ENCODE peak calls at places on chromosomes 13 and 19, in ten cellular contexts. X is CD4-positive, alpha-beta memory T cell; J is heart left ventricle; G is adrenal gland; K is tibial artery; S is stomach; I is CD4-positive, CD25-positive, alpha-beta regulatory T cell; L is heart right ventricle; B is DND-41; A is lower lobe of right lung. M is an unnamed sample. For H3K4me1 and H3K36me3, the result is how much of the 10 kb centered on the place peaks cover.

GRCh38 chr13:99955747-99956472 is 15.7 kb downstream of the ZIC5 start:
- DNase-seq in X (peak), J (no peak), G (no peak), K (no peak), S (no peak), I (no peak), L (no peak), B (no peak), A (no peak), M (no peak)

GRCh38 chr13:93562676-93563075 is 336.1 kb downstream of the GPC6 start:
- DNase-seq in X (no peak), J (no peak), G (no peak), K (no peak), S (no peak), I (no peak), L (no peak), B (no peak), A (no peak), M (no peak)

GRCh38 chr19:30696514-30696913 is 324.3 kb downstream of the ZNF536 start:
- DNase-seq in X (no peak), J (no peak), G (no peak), K (no peak), S (no peak), I (peak), L (no peak), B (peak), A (no peak), M (peak)

GRCh38 chr13:30829145-30829544 is 76.9 kb upstream of the MEDAG start:
- DNase-seq in X (no peak), J (no peak), G (no peak), K (no peak), S (no peak), I (no peak), L (no peak), B (no peak), A (no peak), M (no peak)

GRCh38 chr13:43200307-43200706 is 176.9 kb downstream of the DNAJC15 start:
- DNase-seq in X (no peak), J (no peak), G (no peak), K (no peak), S (no peak), I (no peak), L (no peak), B (no peak), A (no peak), M (no peak)

GRCh38 chr13:102580552-102581169 is 16.1 kb upstream of the TPP2 start:
- DNase-seq in X (peak), J (no peak), G (no peak), K (no peak), S (no peak), I (peak), L (no peak), B (peak), A (no peak), M (peak)

GRCh38 chr13:73177017-73177416 is 118.2 kb downstream of the KLF5 start:
- DNase-seq in X (no peak), J (no peak), G (no peak), K (no peak), S (no peak), I (no peak), L (no peak), B (no peak), A (no peak), M (no peak)

GRCh38 chr13:46728777-46729176 is 68.2 kb downstream of the ESD start:
- DNase-seq in X (no peak), J (no peak), G (no peak), K (no peak), S (no peak), I (peak), L (no peak), B (no peak), A (no peak), M (no peak)

GRCh38 chr19:55253842-55254624 is 4.8 kb downstream of the PPP6R1 start:
- DNase-seq in X (peak), J (no peak), G (no peak), K (no peak), S (peak), I (peak), L (no peak), B (peak), A (no peak), M (peak)

GRCh38 chr13:27960362-27961226 is 8.5 kb downstream of the CDX2 start:
- DNase-seq in X (no peak), J (no peak), G (no peak), K (no peak), S (peak), I (no peak), L (peak), B (peak), A (peak), M (peak)

GRCh38 chr13:51405176-51405575 is 47.7 kb downstream of the INTS6 start:
- DNase-seq in X (no peak), J (no peak), G (no peak), K (no peak), S (no peak), I (no peak), L (no peak), B (no peak), A (no peak), M (no peak)

GRCh38 chr19:11373166-11373884 is 1.1 kb upstream of the SWSAP1 start:
- DNase-seq in X (no peak), J (no peak), G (no peak), K (no peak), S (peak), I (no peak), L (no peak), B (no peak), A (no peak), M (peak)

GRCh38 chr19:11373885-11374448 is 499 bp upstream of the SWSAP1 start:
- DNase-seq in X (no peak), J (no peak), G (no peak), K (no peak), S (no peak), I (no peak), L (no peak), B (no peak), A (no peak), M (no peak)

GRCh38 chr19:11377237-11377636 is 2.8 kb downstream of the SWSAP1 start:
- DNase-seq in X (no peak), J (no peak), G (peak), K (peak), S (no peak), I (peak), L (no peak), B (peak), A (no peak), M (peak)

GRCh38 chr19:11375143-11375948 is 880 bp downstream of the SWSAP1 start:
- DNase-seq in X (peak), J (peak), G (peak), K (peak), S (peak), I (peak), L (peak), B (peak), A (peak), M (peak)

GRCh38 chr19:11374449-11375142 is at the start of gene SWSAP1:
- DNase-seq in X (peak), J (peak), G (peak), K (peak), S (peak), I (peak), L (peak), B (peak), A (peak), M (peak)
- H3K4me1 ChIP-seq in X (under half), J (under half), G (under half), K (under half), S (half or more), I (under half), L (under half), B (under half), A (under half), M (under half)

GRCh38 chr19:45874620-45874966 is 10.5 kb downstream of the FOXA3 start:
- DNase-seq in X (no peak), J (no peak), G (no peak), K (no peak), S (no peak), I (no peak), L (no peak), B (no peak), A (no peak), M (no peak)

GRCh38 chr19:45876161-45876410 is 9.9 kb downstream of the IRF2BP1 start:
- DNase-seq in X (no peak), J (no peak), G (no peak), K (no peak), S (no peak), I (peak), L (no peak), B (no peak), A (no peak), M (no peak)

GRCh38 chr19:45878043-45878794 is 7.7 kb downstream of the IRF2BP1 start:
- DNase-seq in X (no peak), J (no peak), G (no peak), K (no peak), S (peak), I (no peak), L (no peak), B (no peak), A (no peak), M (peak)

GRCh38 chr19:45879055-45879454 is 6.9 kb downstream of the IRF2BP1 start:
- DNase-seq in X (no peak), J (no peak), G (no peak), K (no peak), S (peak), I (no peak), L (no peak), B (no peak), A (no peak), M (no peak)

GRCh38 chr19:45876411-45877197 is 9.3 kb downstream of the IRF2BP1 start:
- DNase-seq in X (no peak), J (peak), G (no peak), K (peak), S (peak), I (peak), L (peak), B (no peak), A (no peak), M (peak)
- H3K4me3 ChIP-seq in X (no peak), J (peak), G (no peak), K (peak), S (peak), I (no peak), L (peak), B (no peak), A (peak), M (no peak)

GRCh38 chr19:38687837-38688378 is 40.5 kb downstream of the ACTN4 start:
- DNase-seq in X (no peak), J (no peak), G (no peak), K (no peak), S (no peak), I (no peak), L (no peak), B (no peak), A (no peak), M (no peak)

GRCh38 chr19:38686530-38686888 is 39.1 kb downstream of the ACTN4 start:
- DNase-seq in X (peak), J (no peak), G (no peak), K (no peak), S (no peak), I (no peak), L (no peak), B (no peak), A (no peak), M (peak)

GRCh38 chr19:38684862-38685665 is 37.6 kb downstream of the ACTN4 start:
- DNase-seq in X (no peak), J (no peak), G (no peak), K (no peak), S (no peak), I (no peak), L (no peak), B (no peak), A (no peak), M (no peak)

GRCh38 chr19:38684078-38684861 is 36.8 kb downstream of the ACTN4 start:
- DNase-seq in X (peak), J (no peak), G (peak), K (peak), S (peak), I (peak), L (peak), B (no peak), A (peak), M (peak)

GRCh38 chr19:38685666-38686529 is 38.4 kb downstream of the ACTN4 start:
- DNase-seq in X (no peak), J (no peak), G (no peak), K (no peak), S (no peak), I (peak), L (no peak), B (no peak), A (no peak), M (peak)
- H3K36me3 ChIP-seq in X (under half), J (under half), G (under half), K (under half), S (under half), I (under half), L (under half), B (under half), A (under half), M (under half)

GRCh38 chr13:33279414-33279813 is 6.1 kb downstream of the STARD13 start:
- DNase-seq in X (no peak), J (no peak), G (no peak), K (no peak), S (no peak), I (no peak), L (no peak), B (no peak), A (no peak), M (no peak)
- H3K4me1 ChIP-seq in X (under half), J (half or more), G (under half), K (half or more), S (half or more), I (under half), L (half or more), B (under half), A (half or more), M (under half)

GRCh38 chr19:58181902-58182576 is 822 bp upstream of the ZNF274 start:
- DNase-seq in X (peak), J (peak), G (peak), K (no peak), S (peak), I (peak), L (peak), B (peak), A (no peak), M (peak)
- H3K4me3 ChIP-seq in X (peak), J (peak), G (peak), K (peak), S (peak), I (peak), L (peak), B (no peak), A (peak), M (peak)

GRCh38 chr19:10552596-10553053 is 8.9 kb downstream of the ATG4D start:
- DNase-seq in X (no peak), J (no peak), G (no peak), K (no peak), S (no peak), I (no peak), L (no peak), B (peak), A (no peak), M (peak)
- H3K36me3 ChIP-seq in X (under half), J (half or more), G (under half), K (half or more), S (half or more), I (half or more), L (half or more), B (half or more), A (half or more), M (under half)

DNA sequence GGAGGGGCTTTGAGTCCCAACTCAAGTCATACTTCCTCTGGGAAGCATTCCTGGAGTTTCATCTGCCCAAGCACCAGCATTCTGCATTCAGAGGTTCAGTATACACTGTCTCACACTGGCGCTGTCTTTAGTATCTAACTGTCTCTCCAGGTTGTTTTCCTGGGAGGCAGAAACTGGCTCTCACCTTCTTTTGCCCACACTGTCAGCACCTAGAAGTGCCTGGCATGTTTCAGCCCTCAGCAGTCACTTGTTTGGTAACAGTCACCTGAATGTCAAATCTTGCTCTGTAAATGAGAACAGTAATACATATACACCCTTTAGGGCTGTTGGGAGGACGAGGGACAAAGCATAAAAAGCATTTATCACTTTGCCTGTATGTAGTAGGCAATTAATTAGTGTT is 339.6 kb downstream of the UQCRFS1 start:
- DNase-seq in X (no peak), J (no peak), G (no peak), K (no peak), S (no peak), I (no peak), L (no peak), B (no peak), A (no peak), M (no peak)
- H3K4me1 ChIP-seq in X (under half), J (under half), G (under half), K (under half), S (under half), I (under half), L (under half), B (under half), A (under half), M (under half)

GRCh38 chr19:49677901-49678674 is 1.0 kb downstream of the PRMT1 start:
- DNase-seq in X (peak), J (peak), G (peak), K (peak), S (peak), I (peak), L (peak), B (peak), A (peak), M (peak)

GRCh38 chr19:49678970-49679831 is 2.1 kb downstream of the PRMT1 start:
- DNase-seq in X (no peak), J (no peak), G (no peak), K (no peak), S (no peak), I (no peak), L (no peak), B (no peak), A (no peak), M (no peak)

GRCh38 chr19:49680473-49681351 is 3.6 kb downstream of the PRMT1 start:
- DNase-seq in X (peak), J (peak), G (peak), K (peak), S (peak), I (peak), L (peak), B (peak), A (peak), M (peak)

GRCh38 chr19:49681830-49682229 is 4.8 kb downstream of the PRMT1 start:
- DNase-seq in X (no peak), J (no peak), G (peak), K (no peak), S (no peak), I (no peak), L (no peak), B (no peak), A (no peak), M (no peak)

DNA sequence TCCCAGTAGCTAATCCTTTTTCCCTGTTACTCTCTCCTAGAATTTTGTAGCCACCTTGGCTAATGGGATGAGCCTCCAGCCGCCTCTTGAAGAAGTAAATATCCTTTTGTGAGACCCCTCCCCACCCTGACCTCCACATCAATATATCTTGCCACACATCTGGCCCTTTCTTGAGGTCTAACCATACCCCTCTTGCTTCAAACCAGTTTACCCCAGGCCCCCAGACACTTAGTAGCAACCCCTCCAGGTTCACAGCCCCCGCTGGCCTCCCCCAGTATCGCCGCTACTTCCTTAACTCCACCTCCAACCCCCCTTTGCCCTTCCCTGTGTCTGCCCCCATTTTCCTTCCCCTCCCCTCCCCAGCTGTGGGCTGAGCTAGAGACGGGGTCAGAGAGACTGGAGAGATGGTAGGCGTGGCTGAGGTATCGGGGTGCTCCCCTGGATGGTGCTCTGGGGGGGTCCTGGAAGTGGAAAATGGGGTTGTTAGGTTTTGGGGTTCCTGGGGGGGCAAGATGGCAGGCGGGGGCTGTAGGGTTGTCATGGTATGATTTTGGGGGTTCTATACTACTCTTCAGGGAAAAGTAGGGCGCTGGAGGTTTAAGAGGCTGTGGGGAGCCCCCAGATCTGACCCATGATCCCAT is 2.9 kb downstream of the PRMT1 start:
- DNase-seq in X (no peak), J (no peak), G (no peak), K (no peak), S (no peak), I (no peak), L (no peak), B (peak), A (no peak), M (no peak)
- H3K4me3 ChIP-seq in X (no peak), J (peak), G (no peak), K (no peak), S (peak), I (no peak), L (no peak), B (no peak), A (peak), M (peak)

M was measured in small intestine.